ENCODE peak calls at places on chromosomes 7 and 10, in seven cellular contexts. V is MM.1S, A is neuronal stem cell, O is mesenchymal stem cell, K is neural progenitor cell, F is PC-3, E is trophoblast cell. U is an unnamed sample.

GRCh38 chr10:77583527-77583926 is 54.1 kb downstream of the KCNMA1 start:
- DNase-seq in V (no peak), A (no peak), O (no peak), K (no peak), F (peak; percentile 98), E (no peak), U (no peak)

GRCh38 chr10:51034769-51035168 is 39.5 kb upstream of the PRKG1 start:
- DNase-seq in V (no peak), A (no peak), O (no peak), K (no peak), F (no peak), E (no peak), U (no peak)

GRCh38 chr7:102184303-102184702 is 102.4 kb upstream of the SH2B2 start:
- DNase-seq in V (no peak), A (no peak), O (no peak), K (no peak), F (no peak), E (no peak), U (no peak)

GRCh38 chr7:24778543-24779282 is 21.4 kb upstream of the GSDME start:
- DNase-seq in V (no peak), A (no peak), O (peak; percentile 67), K (no peak), F (no peak), E (no peak), U (no peak)

GRCh38 chr7:111074772-111075152 is 16.2 kb upstream of the LRRN3 start:
- DNase-seq in V (no peak), A (no peak), O (no peak), K (no peak), F (no peak), E (no peak), U (no peak)

GRCh38 chr7:30183712-30184372 is 49.1 kb downstream of the MTURN start:
- DNase-seq in V (no peak), A (no peak), O (no peak), K (no peak), F (peak; percentile 58), E (no peak), U (no peak)

GRCh38 chr7:40922316-40922670 is 780.6 kb downstream of the INHBA start:
- DNase-seq in V (no peak), A (no peak), O (peak; percentile 56), K (no peak), F (peak; percentile 78), E (peak; percentile 93), U (no peak)

GRCh38 chr7:130273081-130273699 is 6.5 kb downstream of the CPA2 start:
- DNase-seq in V (no peak), A (peak; percentile 95), O (peak; percentile 88), K (peak; percentile 95), F (no peak), E (no peak), U (peak; percentile 27)

GRCh38 chr7:132932321-132933075 is 149.4 kb downstream of the CHCHD3 start:
- DNase-seq in V (no peak), A (peak; percentile 60), O (no peak), K (peak; percentile 88), F (no peak), E (no peak), U (no peak)

GRCh38 chr7:44647981-44648714 is 41.7 kb downstream of the OGDH start:
- DNase-seq in V (no peak), A (no peak), O (no peak), K (no peak), F (no peak), E (no peak), U (no peak)

GRCh38 chr7:25859412-25859704 is 292.6 kb upstream of the NFE2L3 start:
- DNase-seq in V (no peak), A (no peak), O (peak; percentile 48), K (no peak), F (no peak), E (no peak), U (no peak)
- H3K27me3 ChIP-seq in V (peaks cover 90% of the 10 kb centered on the region), A (peaks cover 20% of the 10 kb centered on the region), O (no peaks in the 10 kb centered on the region), K (peaks cover 85% of the 10 kb centered on the region), F (peaks cover 16% of the 10 kb centered on the region), E (peaks cover 15% of the 10 kb centered on the region), U (no peaks in the 10 kb centered on the region)

DNA sequence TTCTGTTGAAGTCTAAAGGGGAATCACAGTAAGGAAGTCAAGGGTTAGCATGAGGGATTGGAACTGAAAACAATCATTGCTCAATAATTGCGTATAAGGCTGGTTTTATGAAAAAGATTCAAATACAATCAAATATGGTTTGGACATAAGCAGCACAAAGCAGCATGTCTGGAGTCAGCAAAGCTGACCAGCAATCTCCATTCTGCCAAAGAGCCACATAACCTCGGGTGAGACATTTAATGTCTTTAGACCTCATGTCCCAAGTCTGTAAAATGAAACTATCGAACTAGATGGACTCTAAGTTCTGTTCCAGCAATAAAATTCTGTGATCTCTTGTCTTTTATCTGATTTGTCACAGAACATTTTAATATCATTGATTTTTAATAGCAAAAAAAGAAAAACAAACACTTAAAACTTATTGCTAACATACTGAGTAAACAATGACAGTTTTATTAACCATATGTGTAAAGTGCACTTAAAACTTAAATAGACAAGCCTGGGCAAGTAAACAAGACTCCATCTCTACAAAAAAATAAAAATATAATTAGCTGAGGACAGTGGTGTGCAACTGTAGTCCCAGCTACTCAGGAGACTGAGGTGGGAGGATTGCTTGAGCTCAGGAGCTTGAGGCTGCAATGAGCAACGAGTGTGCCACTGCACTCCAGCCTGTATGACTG is 217.0 kb downstream of the MAGI2 start:
- DNase-seq in V (no peak), A (no peak), O (no peak), K (no peak), F (no peak), E (no peak), U (no peak)
- H2AFZ ChIP-seq in V (no peak overlapping the region), A (no peak overlapping the region), O (no peak overlapping the region), K (no peak overlapping the region), F (peak overlapping the region; percentile 43), E (no peak overlapping the region), U (no peak overlapping the region)

DNA sequence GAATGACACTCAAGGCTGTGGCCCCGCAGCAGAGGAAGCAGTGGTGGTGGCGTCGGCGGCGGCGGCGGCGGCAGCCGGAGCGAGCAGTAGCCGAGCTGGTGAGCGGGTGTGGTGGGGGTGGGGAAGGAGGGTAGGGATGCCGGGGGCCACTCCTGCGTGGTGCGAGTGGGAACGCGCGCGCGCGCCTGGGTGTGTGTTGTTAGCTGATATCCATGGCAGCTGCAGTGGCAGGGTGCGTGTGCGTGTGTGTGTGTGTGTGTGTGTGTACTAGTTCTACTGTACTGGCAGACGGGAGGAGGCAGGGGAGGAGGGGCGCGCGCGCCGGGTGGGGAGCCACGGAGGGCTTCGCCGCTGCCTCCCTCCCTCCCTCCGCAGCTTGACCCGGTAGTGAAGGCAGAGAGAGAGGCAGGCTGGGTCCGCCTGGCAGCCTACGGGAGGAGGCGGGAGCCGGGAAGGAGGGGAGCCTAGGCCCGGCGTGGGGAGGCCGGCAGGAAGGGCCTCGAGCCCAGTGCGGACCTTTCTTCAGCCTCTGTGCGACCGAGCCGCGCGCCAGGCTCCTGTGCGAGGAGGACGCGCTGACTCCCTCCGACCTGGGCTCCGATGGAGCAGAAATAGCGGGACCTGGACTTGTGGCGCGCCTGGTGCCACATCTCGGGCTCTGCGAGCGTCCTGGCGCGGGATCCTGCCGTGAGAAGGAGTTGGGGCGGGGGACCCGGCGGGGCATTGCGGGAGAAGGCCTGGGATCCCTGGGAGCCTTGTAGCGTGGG is at the start of gene MAGI2:
- DNase-seq in V (peak; percentile 18), A (peak; percentile 43), O (peak; percentile 93), K (peak; percentile 78), F (no peak), E (no peak), U (no peak)
- H3K27me3 ChIP-seq in V (no peaks in the 10 kb centered on the region), A (no peaks in the 10 kb centered on the region), O (no peaks in the 10 kb centered on the region), K (peaks cover 83% of the 10 kb centered on the region), F (peaks cover 20% of the 10 kb centered on the region), E (peaks cover 23% of the 10 kb centered on the region), U (no peaks in the 10 kb centered on the region)

GRCh38 chr10:3054183-3054815 is 13.0 kb upstream of the PFKP start:
- DNase-seq in V (no peak), A (no peak), O (peak; percentile 47), K (no peak), F (no peak), E (peak; percentile 92), U (no peak)
- H2AFZ ChIP-seq in V (no peak overlapping the region), A (peak overlapping the region; percentile 30), O (no peak overlapping the region), K (peak overlapping the region; percentile 15), F (no peak overlapping the region), E (no peak overlapping the region), U (no peak overlapping the region)

DNA sequence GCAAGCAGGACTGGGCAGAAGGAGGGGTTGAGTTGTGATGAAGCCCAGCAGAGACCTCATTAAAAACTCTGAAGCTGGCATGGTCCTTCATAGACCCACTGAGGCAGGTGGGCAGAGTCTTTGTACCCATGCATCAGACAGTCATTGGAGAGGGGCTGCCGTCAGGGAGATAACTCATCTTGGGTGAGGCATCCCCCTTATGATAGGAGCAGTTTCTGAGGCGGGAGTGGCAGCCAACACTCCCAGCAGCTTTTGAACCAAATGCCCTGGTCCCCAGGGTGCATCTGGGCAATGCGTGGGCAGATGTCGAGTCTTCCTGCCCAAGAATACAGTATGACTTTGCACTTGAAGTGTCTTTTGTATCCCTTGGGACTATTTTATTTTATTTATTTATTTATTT is 68.1 kb downstream of the HTR5A start:
- DNase-seq in V (no peak), A (no peak), O (no peak), K (no peak), F (no peak), E (no peak), U (no peak)
- H3K27me3 ChIP-seq in V (no peaks in the 10 kb centered on the region), A (no peaks in the 10 kb centered on the region), O (no peaks in the 10 kb centered on the region), K (no peaks in the 10 kb centered on the region), F (peaks cover 41% of the 10 kb centered on the region), E (no peaks in the 10 kb centered on the region), U (no peaks in the 10 kb centered on the region)

DNA sequence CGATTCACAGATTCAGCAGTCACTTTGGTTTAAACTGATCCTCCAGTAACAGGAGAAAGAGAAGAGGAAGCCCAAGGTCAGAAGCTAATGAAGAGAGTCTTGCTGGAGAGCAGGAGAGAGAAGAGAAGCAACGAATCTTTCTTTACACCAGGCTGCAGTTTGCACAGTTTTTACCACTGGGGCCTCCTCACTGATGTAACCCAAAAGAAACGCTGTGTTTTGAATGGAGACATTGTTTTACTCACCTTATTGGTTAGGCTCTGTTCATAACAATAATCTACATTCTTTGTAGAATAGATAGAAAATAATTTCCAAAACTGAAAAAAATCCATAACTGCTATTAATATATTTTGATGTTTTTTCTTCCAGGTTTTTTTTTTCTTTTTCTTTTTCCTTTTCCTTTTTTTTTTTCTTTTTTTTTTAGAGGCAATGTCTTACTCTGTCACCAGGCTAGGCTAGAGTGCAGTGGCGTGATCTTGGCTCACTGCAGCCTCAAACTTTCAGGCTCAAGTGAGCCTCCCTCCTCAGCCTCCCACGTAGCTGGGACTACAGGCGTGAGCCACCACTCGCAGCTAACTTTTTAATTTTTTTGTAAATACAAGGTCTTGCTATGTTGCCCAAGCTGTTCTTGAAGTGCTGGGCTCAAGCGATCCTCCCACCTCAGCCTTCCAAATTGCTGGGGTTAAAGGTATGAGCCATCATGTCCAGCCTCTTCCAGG is 27.6 kb downstream of the LYZL1 start:
- DNase-seq in V (no peak), A (no peak), O (no peak), K (no peak), F (no peak), E (no peak), U (no peak)
- H2AFZ ChIP-seq in V (no peak overlapping the region), A (no peak overlapping the region), O (no peak overlapping the region), K (no peak overlapping the region), F (no peak overlapping the region), E (no peak overlapping the region), U (no peak overlapping the region)

GRCh38 chr7:80642871-80643270 is 4.4 kb downstream of the CD36 start:
- DNase-seq in V (no peak), A (no peak), O (no peak), K (no peak), F (no peak), E (no peak), U (no peak)
- H3K27me3 ChIP-seq in V (no peaks in the 10 kb centered on the region), A (no peaks in the 10 kb centered on the region), O (no peaks in the 10 kb centered on the region), K (no peaks in the 10 kb centered on the region), F (no peaks in the 10 kb centered on the region), E (no peaks in the 10 kb centered on the region), U (no peaks in the 10 kb centered on the region)